ENCODE peak calls at places on chromosomes 5 and 9, in eight cellular contexts. One of them, this sample, is unnamed.
A peak's percentile ranks its signal among the peaks of the same experiment; 100 is the strongest.

GRCh38 chr9:134971196-134971595 is 53.5 kb upstream of the FCN1 start:
- DNase-seq in H1: no peak
- DNase-seq in right lobe of liver: peak; percentile 16
- DNase-seq in GM06990: no peak
- DNase-seq in astrocyte of the spinal cord: no peak
- DNase-seq in brain microvascular endothelial cell: no peak
- DNase-seq in psoas muscle: peak; percentile 7
- DNase-seq in fibroblast of pulmonary artery: no peak
- DNase-seq in this sample: no peak

GRCh38 chr5:178113141-178113787 is at the start of gene N4BP3:
- DNase-seq in H1: peak; percentile 44
- DNase-seq in right lobe of liver: no peak
- DNase-seq in GM06990: peak; percentile 92
- DNase-seq in astrocyte of the spinal cord: peak; percentile 19
- DNase-seq in brain microvascular endothelial cell: no peak
- DNase-seq in psoas muscle: peak; percentile 76
- DNase-seq in fibroblast of pulmonary artery: peak; percentile 36
- DNase-seq in this sample: no peak

GRCh38 chr9:35603986-35604577 is 980 bp upstream of the TESK1 start:
- DNase-seq in H1: peak; percentile 100
- DNase-seq in right lobe of liver: peak; percentile 100
- DNase-seq in GM06990: peak; percentile 98
- DNase-seq in astrocyte of the spinal cord: peak; percentile 100
- DNase-seq in brain microvascular endothelial cell: peak; percentile 99
- DNase-seq in psoas muscle: peak; percentile 100
- DNase-seq in fibroblast of pulmonary artery: peak; percentile 100
- DNase-seq in this sample: peak; percentile 99

GRCh38 chr9:120922404-120923173 is 4.0 kb downstream of the TRAF1 start:
- DNase-seq in H1: no peak
- DNase-seq in right lobe of liver: no peak
- DNase-seq in GM06990: no peak
- DNase-seq in astrocyte of the spinal cord: no peak
- DNase-seq in brain microvascular endothelial cell: no peak
- DNase-seq in psoas muscle: no peak
- DNase-seq in fibroblast of pulmonary artery: no peak
- DNase-seq in this sample: no peak

GRCh38 chr5:96649938-96650540 is 12.1 kb upstream of the CAST start:
- DNase-seq in H1: no peak
- DNase-seq in right lobe of liver: no peak
- DNase-seq in GM06990: no peak
- DNase-seq in astrocyte of the spinal cord: no peak
- DNase-seq in brain microvascular endothelial cell: no peak
- DNase-seq in psoas muscle: no peak
- DNase-seq in fibroblast of pulmonary artery: no peak
- DNase-seq in this sample: no peak

GRCh38 chr9:116345393-116345792 is 191.8 kb downstream of the PAPPA start:
- DNase-seq in H1: no peak
- DNase-seq in right lobe of liver: no peak
- DNase-seq in GM06990: no peak
- DNase-seq in astrocyte of the spinal cord: no peak
- DNase-seq in brain microvascular endothelial cell: no peak
- DNase-seq in psoas muscle: no peak
- DNase-seq in fibroblast of pulmonary artery: no peak
- DNase-seq in this sample: no peak

GRCh38 chr5:76402251-76402879 is 720 bp upstream of the IQGAP2 start:
- DNase-seq in H1: no peak
- DNase-seq in right lobe of liver: peak; percentile 62
- DNase-seq in GM06990: peak; percentile 84
- DNase-seq in astrocyte of the spinal cord: peak; percentile 13
- DNase-seq in brain microvascular endothelial cell: no peak
- DNase-seq in psoas muscle: peak; percentile 60
- DNase-seq in fibroblast of pulmonary artery: peak; percentile 0
- DNase-seq in this sample: no peak

GRCh38 chr9:136191549-136192286 is 13.2 kb downstream of the LHX3 start:
- DNase-seq in H1: no peak
- DNase-seq in right lobe of liver: no peak
- DNase-seq in GM06990: no peak
- DNase-seq in astrocyte of the spinal cord: no peak
- DNase-seq in brain microvascular endothelial cell: no peak
- DNase-seq in psoas muscle: no peak
- DNase-seq in fibroblast of pulmonary artery: no peak
- DNase-seq in this sample: no peak

GRCh38 chr5:96957125-96958041 is 21.5 kb downstream of the LNPEP start:
- DNase-seq in H1: no peak
- DNase-seq in right lobe of liver: no peak
- DNase-seq in GM06990: peak; percentile 51
- DNase-seq in astrocyte of the spinal cord: no peak
- DNase-seq in brain microvascular endothelial cell: no peak
- DNase-seq in psoas muscle: no peak
- DNase-seq in fibroblast of pulmonary artery: no peak
- DNase-seq in this sample: no peak

GRCh38 chr9:130869250-130869649 is 27.4 kb downstream of the QRFP start:
- DNase-seq in H1: no peak
- DNase-seq in right lobe of liver: no peak
- DNase-seq in GM06990: no peak
- DNase-seq in astrocyte of the spinal cord: peak; percentile 55
- DNase-seq in brain microvascular endothelial cell: peak; percentile 61
- DNase-seq in psoas muscle: peak; percentile 70
- DNase-seq in fibroblast of pulmonary artery: peak; percentile 84
- DNase-seq in this sample: no peak

GRCh38 chr9:129498451-129499376 is 122.2 kb downstream of the C9orf50 start:
- DNase-seq in H1: no peak
- DNase-seq in right lobe of liver: no peak
- DNase-seq in GM06990: no peak
- DNase-seq in astrocyte of the spinal cord: no peak
- DNase-seq in brain microvascular endothelial cell: no peak
- DNase-seq in psoas muscle: peak; percentile 52
- DNase-seq in fibroblast of pulmonary artery: no peak
- DNase-seq in this sample: no peak

GRCh38 chr5:151825445-151825844 is 53.7 kb downstream of the G3BP1 start:
- DNase-seq in H1: peak; percentile 13
- DNase-seq in right lobe of liver: no peak
- DNase-seq in GM06990: no peak
- DNase-seq in astrocyte of the spinal cord: peak; percentile 65
- DNase-seq in brain microvascular endothelial cell: peak; percentile 70
- DNase-seq in psoas muscle: peak; percentile 46
- DNase-seq in fibroblast of pulmonary artery: peak; percentile 81
- DNase-seq in this sample: peak; percentile 57

GRCh38 chr5:170132642-170133448 is 27.1 kb downstream of the FOXI1 start:
- DNase-seq in H1: no peak
- DNase-seq in right lobe of liver: no peak
- DNase-seq in GM06990: no peak
- DNase-seq in astrocyte of the spinal cord: peak; percentile 13
- DNase-seq in brain microvascular endothelial cell: peak; percentile 39
- DNase-seq in psoas muscle: no peak
- DNase-seq in fibroblast of pulmonary artery: peak; percentile 65
- DNase-seq in this sample: no peak

GRCh38 chr9:38141751-38142150 is 72.7 kb upstream of the SHB start:
- DNase-seq in H1: no peak
- DNase-seq in right lobe of liver: no peak
- DNase-seq in GM06990: no peak
- DNase-seq in astrocyte of the spinal cord: peak; percentile 69
- DNase-seq in brain microvascular endothelial cell: peak; percentile 53
- DNase-seq in psoas muscle: no peak
- DNase-seq in fibroblast of pulmonary artery: peak; percentile 52
- DNase-seq in this sample: peak; percentile 38

GRCh38 chr5:153159611-153160010 is 330.9 kb upstream of the GRIA1 start:
- DNase-seq in H1: no peak
- DNase-seq in right lobe of liver: no peak
- DNase-seq in GM06990: no peak
- DNase-seq in astrocyte of the spinal cord: peak; percentile 66
- DNase-seq in brain microvascular endothelial cell: peak; percentile 24
- DNase-seq in psoas muscle: no peak
- DNase-seq in fibroblast of pulmonary artery: peak; percentile 44
- DNase-seq in this sample: no peak

GRCh38 chr9:5643005-5643624 is 14.2 kb downstream of the RIC1 start:
- DNase-seq in H1: no peak
- DNase-seq in right lobe of liver: no peak
- DNase-seq in GM06990: no peak
- DNase-seq in astrocyte of the spinal cord: no peak
- DNase-seq in brain microvascular endothelial cell: no peak
- DNase-seq in psoas muscle: no peak
- DNase-seq in fibroblast of pulmonary artery: peak; percentile 22
- DNase-seq in this sample: no peak

GRCh38 chr5:127229185-127229889 is 61.3 kb upstream of the MEGF10 start:
- DNase-seq in H1: peak; percentile 13
- DNase-seq in right lobe of liver: peak; percentile 53
- DNase-seq in GM06990: peak; percentile 69
- DNase-seq in astrocyte of the spinal cord: peak; percentile 33
- DNase-seq in brain microvascular endothelial cell: no peak
- DNase-seq in psoas muscle: peak; percentile 66
- DNase-seq in fibroblast of pulmonary artery: peak; percentile 35
- DNase-seq in this sample: no peak

GRCh38 chr9:111482656-111483418 is 1.3 kb downstream of the ECPAS start:
- DNase-seq in H1: no peak
- DNase-seq in right lobe of liver: peak; percentile 86
- DNase-seq in GM06990: peak; percentile 83
- DNase-seq in astrocyte of the spinal cord: peak; percentile 63
- DNase-seq in brain microvascular endothelial cell: peak; percentile 55
- DNase-seq in psoas muscle: peak; percentile 91
- DNase-seq in fibroblast of pulmonary artery: peak; percentile 62
- DNase-seq in this sample: no peak

GRCh38 chr5:72847989-72848473 is 31.6 kb downstream of the TNPO1 start:
- DNase-seq in H1: peak; percentile 57
- DNase-seq in right lobe of liver: peak; percentile 95
- DNase-seq in GM06990: peak; percentile 88
- DNase-seq in astrocyte of the spinal cord: peak; percentile 94
- DNase-seq in brain microvascular endothelial cell: peak; percentile 94
- DNase-seq in psoas muscle: peak; percentile 95
- DNase-seq in fibroblast of pulmonary artery: peak; percentile 93
- DNase-seq in this sample: peak; percentile 80

GRCh38 chr5:72848474-72849428 is 32.3 kb downstream of the TNPO1 start:
- DNase-seq in H1: no peak
- DNase-seq in right lobe of liver: peak; percentile 71
- DNase-seq in GM06990: peak; percentile 72
- DNase-seq in astrocyte of the spinal cord: peak; percentile 23
- DNase-seq in brain microvascular endothelial cell: peak; percentile 14
- DNase-seq in psoas muscle: peak; percentile 82
- DNase-seq in fibroblast of pulmonary artery: peak; percentile 46
- DNase-seq in this sample: no peak

GRCh38 chr5:72849546-72849945 is 33.1 kb downstream of the TNPO1 start:
- DNase-seq in H1: no peak
- DNase-seq in right lobe of liver: no peak
- DNase-seq in GM06990: no peak
- DNase-seq in astrocyte of the spinal cord: no peak
- DNase-seq in brain microvascular endothelial cell: no peak
- DNase-seq in psoas muscle: no peak
- DNase-seq in fibroblast of pulmonary artery: no peak
- DNase-seq in this sample: no peak

GRCh38 chr5:72852356-72852755 is 35.9 kb downstream of the TNPO1 start:
- DNase-seq in H1: no peak
- DNase-seq in right lobe of liver: no peak
- DNase-seq in GM06990: no peak
- DNase-seq in astrocyte of the spinal cord: no peak
- DNase-seq in brain microvascular endothelial cell: no peak
- DNase-seq in psoas muscle: no peak
- DNase-seq in fibroblast of pulmonary artery: no peak
- DNase-seq in this sample: no peak

DNA sequence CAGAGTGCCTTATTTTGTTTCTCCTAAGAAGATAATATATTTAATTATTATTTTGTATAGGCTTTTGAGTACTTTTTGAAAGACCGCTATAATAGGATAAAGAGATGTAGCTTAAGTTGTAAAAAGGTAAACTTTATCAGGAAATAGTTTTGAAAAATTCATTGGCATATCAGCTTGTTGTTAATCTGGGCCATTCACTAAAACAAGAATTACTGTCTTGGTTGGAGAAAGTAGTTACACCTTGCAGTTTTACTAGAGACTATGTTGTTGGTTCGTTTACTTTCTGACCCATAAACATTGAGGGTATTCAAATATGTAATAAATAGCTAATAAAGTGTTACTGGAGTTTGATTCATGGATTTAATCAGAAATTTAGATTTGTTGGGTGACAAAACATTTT is 33.7 kb downstream of the TNPO1 start:
- DNase-seq in H1: no peak
- DNase-seq in right lobe of liver: no peak
- DNase-seq in GM06990: no peak
- DNase-seq in astrocyte of the spinal cord: no peak
- DNase-seq in brain microvascular endothelial cell: no peak
- DNase-seq in psoas muscle: no peak
- DNase-seq in fibroblast of pulmonary artery: no peak
- DNase-seq in this sample: no peak
- H3K4me3 ChIP-seq in H1: peak overlapping the region; percentile 99
- H3K4me3 ChIP-seq in right lobe of liver: no peak overlapping the region
- H3K4me3 ChIP-seq in GM06990: peak overlapping the region; percentile 88
- H3K4me3 ChIP-seq in astrocyte of the spinal cord: peak overlapping the region; percentile 80
- H3K4me3 ChIP-seq in brain microvascular endothelial cell: peak overlapping the region; percentile 88
- H3K4me3 ChIP-seq in psoas muscle: peak overlapping the region; percentile 81
- H3K4me3 ChIP-seq in fibroblast of pulmonary artery: peak overlapping the region; percentile 80
- H3K4me3 ChIP-seq in this sample: peak overlapping the region; percentile 69

GRCh38 chr9:94801685-94802084 is 75.2 kb downstream of the AOPEP start:
- DNase-seq in H1: no peak
- DNase-seq in right lobe of liver: no peak
- DNase-seq in GM06990: no peak
- DNase-seq in astrocyte of the spinal cord: peak; percentile 66
- DNase-seq in brain microvascular endothelial cell: no peak
- DNase-seq in psoas muscle: no peak
- DNase-seq in fibroblast of pulmonary artery: peak; percentile 32
- DNase-seq in this sample: peak; percentile 41
- H3K4me3 ChIP-seq in H1: no peak overlapping the region
- H3K4me3 ChIP-seq in right lobe of liver: no peak overlapping the region
- H3K4me3 ChIP-seq in GM06990: no peak overlapping the region
- H3K4me3 ChIP-seq in astrocyte of the spinal cord: no peak overlapping the region
- H3K4me3 ChIP-seq in brain microvascular endothelial cell: no peak overlapping the region
- H3K4me3 ChIP-seq in psoas muscle: no peak overlapping the region
- H3K4me3 ChIP-seq in fibroblast of pulmonary artery: no peak overlapping the region
- H3K4me3 ChIP-seq in this sample: no peak overlapping the region

GRCh38 chr9:88922091-88922490 is 69.2 kb upstream of the S1PR3 start:
- DNase-seq in H1: no peak
- DNase-seq in right lobe of liver: no peak
- DNase-seq in GM06990: peak; percentile 35
- DNase-seq in astrocyte of the spinal cord: no peak
- DNase-seq in brain microvascular endothelial cell: no peak
- DNase-seq in psoas muscle: no peak
- DNase-seq in fibroblast of pulmonary artery: no peak
- DNase-seq in this sample: no peak
- H3K4me3 ChIP-seq in H1: no peak overlapping the region
- H3K4me3 ChIP-seq in right lobe of liver: no peak overlapping the region
- H3K4me3 ChIP-seq in GM06990: no peak overlapping the region
- H3K4me3 ChIP-seq in astrocyte of the spinal cord: no peak overlapping the region
- H3K4me3 ChIP-seq in brain microvascular endothelial cell: no peak overlapping the region
- H3K4me3 ChIP-seq in psoas muscle: no peak overlapping the region
- H3K4me3 ChIP-seq in fibroblast of pulmonary artery: no peak overlapping the region
- H3K4me3 ChIP-seq in this sample: no peak overlapping the region

DNA sequence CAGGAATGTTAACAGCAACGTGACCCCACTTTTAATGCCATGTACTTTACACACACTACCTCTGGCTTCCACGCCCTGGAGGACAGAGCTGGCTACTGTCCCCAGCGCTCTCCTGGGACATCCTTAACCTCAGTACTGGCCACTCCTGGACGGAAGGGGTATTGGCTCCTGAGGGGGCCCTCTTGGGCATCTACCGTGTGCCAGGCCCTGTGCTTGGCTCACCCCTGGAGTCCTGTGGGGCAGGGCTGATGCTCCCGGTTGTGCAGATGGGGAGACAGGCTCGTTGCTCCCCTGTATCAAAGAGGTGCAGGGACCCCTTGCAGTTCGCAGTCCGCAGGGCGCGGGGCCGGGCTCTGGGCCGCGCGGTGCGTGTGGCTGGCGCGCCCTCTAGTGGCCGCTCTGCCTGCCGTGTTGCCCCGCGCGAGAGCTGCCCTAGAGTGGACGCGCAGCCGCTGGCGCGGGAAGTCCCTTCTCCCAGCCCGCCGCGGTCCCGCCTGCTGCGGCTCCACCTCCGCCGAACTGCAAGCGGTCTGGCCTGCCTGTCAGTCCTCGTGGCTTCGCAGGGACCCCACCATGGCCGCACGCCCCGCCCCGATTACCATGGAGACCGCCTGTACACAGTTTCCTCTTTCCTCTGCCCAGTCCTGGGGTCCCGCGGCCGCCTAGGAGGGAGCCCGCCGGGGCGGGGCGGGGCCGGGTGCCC is at the start of gene WDR38:
- DNase-seq in H1: no peak
- DNase-seq in right lobe of liver: peak; percentile 74
- DNase-seq in GM06990: peak; percentile 87
- DNase-seq in astrocyte of the spinal cord: peak; percentile 77
- DNase-seq in brain microvascular endothelial cell: no peak
- DNase-seq in psoas muscle: peak; percentile 92
- DNase-seq in fibroblast of pulmonary artery: peak; percentile 67
- DNase-seq in this sample: no peak
- H3K4me3 ChIP-seq in H1: peak within 1 kb of the TSS; percentile 61
- H3K4me3 ChIP-seq in right lobe of liver: peak within 1 kb of the TSS; percentile 20
- H3K4me3 ChIP-seq in GM06990: peak within 1 kb of the TSS; percentile 56
- H3K4me3 ChIP-seq in astrocyte of the spinal cord: peak within 1 kb of the TSS; percentile 44
- H3K4me3 ChIP-seq in brain microvascular endothelial cell: peak within 1 kb of the TSS; percentile 54
- H3K4me3 ChIP-seq in psoas muscle: peak within 1 kb of the TSS; percentile 64
- H3K4me3 ChIP-seq in fibroblast of pulmonary artery: peak within 1 kb of the TSS; percentile 47
- H3K4me3 ChIP-seq in this sample: peak within 1 kb of the TSS; percentile 42